ENCODE peak calls at places on chromosomes 12 and 14, in six cellular contexts. One of them, this sample, is unnamed.

GRCh38 chr14:37056473-37056872 is 115.9 kb downstream of the SLC25A21 start:
- DNase-seq in Panc1: no peak
- DNase-seq in psoas muscle: no peak
- DNase-seq in cardiac muscle cell: no peak
- DNase-seq in heart right ventricle: no peak
- DNase-seq in tibial nerve: no peak
- DNase-seq in this sample: no peak

GRCh38 chr12:68271346-68271745 is 17.9 kb upstream of the IL22 start:
- DNase-seq in Panc1: no peak
- DNase-seq in psoas muscle: no peak
- DNase-seq in cardiac muscle cell: no peak
- DNase-seq in heart right ventricle: no peak
- DNase-seq in tibial nerve: no peak
- DNase-seq in this sample: no peak

GRCh38 chr14:65366802-65367570 is 45.5 kb upstream of the FUT8 start:
- DNase-seq in Panc1: no peak
- DNase-seq in psoas muscle: no peak
- DNase-seq in cardiac muscle cell: no peak
- DNase-seq in heart right ventricle: no peak
- DNase-seq in tibial nerve: no peak
- DNase-seq in this sample: no peak

GRCh38 chr12:110165540-110166159 is 41.5 kb downstream of the IFT81 start:
- DNase-seq in Panc1: no peak
- DNase-seq in psoas muscle: no peak
- DNase-seq in cardiac muscle cell: peak; percentile 9
- DNase-seq in heart right ventricle: no peak
- DNase-seq in tibial nerve: no peak
- DNase-seq in this sample: no peak

GRCh38 chr12:123935956-123936355 is 36.7 kb downstream of the CCDC92 start:
- DNase-seq in Panc1: no peak
- DNase-seq in psoas muscle: no peak
- DNase-seq in cardiac muscle cell: no peak
- DNase-seq in heart right ventricle: no peak
- DNase-seq in tibial nerve: no peak
- DNase-seq in this sample: no peak

GRCh38 chr12:113874999-113875561 is 91.0 kb downstream of the RBM19 start:
- DNase-seq in Panc1: no peak
- DNase-seq in psoas muscle: no peak
- DNase-seq in cardiac muscle cell: no peak
- DNase-seq in heart right ventricle: no peak
- DNase-seq in tibial nerve: no peak
- DNase-seq in this sample: no peak

GRCh38 chr12:116539361-116539771 is 19.8 kb upstream of the MAP1LC3B2 start:
- DNase-seq in Panc1: no peak
- DNase-seq in psoas muscle: no peak
- DNase-seq in cardiac muscle cell: no peak
- DNase-seq in heart right ventricle: no peak
- DNase-seq in tibial nerve: no peak
- DNase-seq in this sample: no peak

GRCh38 chr14:96821501-96821900 is 24.3 kb downstream of the VRK1 start:
- DNase-seq in Panc1: no peak
- DNase-seq in psoas muscle: no peak
- DNase-seq in cardiac muscle cell: no peak
- DNase-seq in heart right ventricle: no peak
- DNase-seq in tibial nerve: no peak
- DNase-seq in this sample: no peak

GRCh38 chr14:99853206-99853605 is 60.0 kb downstream of the EML1 start:
- DNase-seq in Panc1: no peak
- DNase-seq in psoas muscle: no peak
- DNase-seq in cardiac muscle cell: no peak
- DNase-seq in heart right ventricle: no peak
- DNase-seq in tibial nerve: no peak
- DNase-seq in this sample: peak; percentile 27

GRCh38 chr14:71139058-71139946 is 232.0 kb downstream of the PCNX1 start:
- DNase-seq in Panc1: no peak
- DNase-seq in psoas muscle: peak; percentile 25
- DNase-seq in cardiac muscle cell: peak; percentile 66
- DNase-seq in heart right ventricle: peak; percentile 31
- DNase-seq in tibial nerve: peak; percentile 56
- DNase-seq in this sample: peak; percentile 69

GRCh38 chr14:89673499-89674225 is 256.6 kb upstream of the FOXN3 start:
- DNase-seq in Panc1: no peak
- DNase-seq in psoas muscle: no peak
- DNase-seq in cardiac muscle cell: peak; percentile 11
- DNase-seq in heart right ventricle: no peak
- DNase-seq in tibial nerve: no peak
- DNase-seq in this sample: no peak

GRCh38 chr14:71339650-71340415 is 432.6 kb downstream of the PCNX1 start:
- DNase-seq in Panc1: no peak
- DNase-seq in psoas muscle: no peak
- DNase-seq in cardiac muscle cell: no peak
- DNase-seq in heart right ventricle: no peak
- DNase-seq in tibial nerve: no peak
- DNase-seq in this sample: no peak

GRCh38 chr14:73567365-73567764 is 1.6 kb upstream of the ACOT2 start:
- DNase-seq in Panc1: no peak
- DNase-seq in psoas muscle: no peak
- DNase-seq in cardiac muscle cell: no peak
- DNase-seq in heart right ventricle: no peak
- DNase-seq in tibial nerve: no peak
- DNase-seq in this sample: no peak
- H3K27ac ChIP-seq in Panc1: peak overlapping the region; percentile 88
- H3K27ac ChIP-seq in psoas muscle: peak overlapping the region; percentile 92
- H3K27ac ChIP-seq in cardiac muscle cell: no peak overlapping the region
- H3K27ac ChIP-seq in heart right ventricle: no peak overlapping the region
- H3K27ac ChIP-seq in tibial nerve: no peak overlapping the region
- H3K27ac ChIP-seq in this sample: no peak overlapping the region

DNA sequence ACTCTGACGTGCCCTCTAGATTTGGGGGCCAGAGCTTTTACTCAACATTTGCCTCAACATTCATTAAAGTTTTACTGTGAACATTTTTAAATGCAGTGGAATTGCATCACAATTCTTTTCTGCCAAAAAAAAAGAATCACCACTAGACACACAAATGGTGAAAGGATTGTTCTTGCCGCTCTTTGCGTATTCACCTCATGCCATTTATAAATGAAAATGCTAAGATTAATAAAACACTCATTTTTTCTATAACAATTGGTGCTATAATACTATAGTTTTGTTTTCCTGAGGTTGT is 985 bp downstream of the RHOJ start:
- DNase-seq in Panc1: no peak
- DNase-seq in psoas muscle: no peak
- DNase-seq in cardiac muscle cell: no peak
- DNase-seq in heart right ventricle: no peak
- DNase-seq in tibial nerve: no peak
- DNase-seq in this sample: no peak
- H3K4me3 ChIP-seq in Panc1: no peak overlapping the region
- H3K4me3 ChIP-seq in psoas muscle: peak overlapping the region; percentile 63
- H3K4me3 ChIP-seq in cardiac muscle cell: no peak overlapping the region
- H3K4me3 ChIP-seq in heart right ventricle: peak overlapping the region; percentile 57
- H3K4me3 ChIP-seq in tibial nerve: peak overlapping the region; percentile 54
- H3K4me3 ChIP-seq in this sample: peak overlapping the region; percentile 80

DNA sequence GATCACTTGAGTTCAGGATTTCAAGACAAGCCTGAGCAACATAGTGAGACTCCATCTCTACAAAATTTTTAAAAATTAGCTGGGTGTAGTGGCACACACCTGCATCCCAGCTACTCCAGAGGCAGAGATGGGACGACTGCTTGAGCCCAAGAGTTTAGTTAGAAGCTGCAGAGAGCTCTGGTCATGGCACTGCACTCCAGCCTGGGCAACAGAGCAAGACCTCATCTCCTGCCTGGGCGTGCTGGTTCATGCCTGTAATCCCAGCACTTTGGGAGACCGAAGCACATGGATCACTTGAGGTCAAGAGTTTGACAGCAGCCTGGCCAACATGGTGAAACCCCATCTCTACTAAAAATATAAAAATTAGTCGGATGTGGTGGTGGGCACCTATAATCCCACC is 20.2 kb downstream of the CLIP1 start:
- DNase-seq in Panc1: no peak
- DNase-seq in psoas muscle: no peak
- DNase-seq in cardiac muscle cell: no peak
- DNase-seq in heart right ventricle: no peak
- DNase-seq in tibial nerve: no peak
- DNase-seq in this sample: no peak
- H3K4me1 ChIP-seq in Panc1: peaks cover 69% of the 10 kb centered on the region
- H3K4me1 ChIP-seq in psoas muscle: peaks cover 64% of the 10 kb centered on the region
- H3K4me1 ChIP-seq in cardiac muscle cell: peaks cover 16% of the 10 kb centered on the region
- H3K4me1 ChIP-seq in heart right ventricle: peaks cover 48% of the 10 kb centered on the region
- H3K4me1 ChIP-seq in tibial nerve: peaks cover 42% of the 10 kb centered on the region
- H3K4me1 ChIP-seq in this sample: peaks cover 8% of the 10 kb centered on the region

DNA sequence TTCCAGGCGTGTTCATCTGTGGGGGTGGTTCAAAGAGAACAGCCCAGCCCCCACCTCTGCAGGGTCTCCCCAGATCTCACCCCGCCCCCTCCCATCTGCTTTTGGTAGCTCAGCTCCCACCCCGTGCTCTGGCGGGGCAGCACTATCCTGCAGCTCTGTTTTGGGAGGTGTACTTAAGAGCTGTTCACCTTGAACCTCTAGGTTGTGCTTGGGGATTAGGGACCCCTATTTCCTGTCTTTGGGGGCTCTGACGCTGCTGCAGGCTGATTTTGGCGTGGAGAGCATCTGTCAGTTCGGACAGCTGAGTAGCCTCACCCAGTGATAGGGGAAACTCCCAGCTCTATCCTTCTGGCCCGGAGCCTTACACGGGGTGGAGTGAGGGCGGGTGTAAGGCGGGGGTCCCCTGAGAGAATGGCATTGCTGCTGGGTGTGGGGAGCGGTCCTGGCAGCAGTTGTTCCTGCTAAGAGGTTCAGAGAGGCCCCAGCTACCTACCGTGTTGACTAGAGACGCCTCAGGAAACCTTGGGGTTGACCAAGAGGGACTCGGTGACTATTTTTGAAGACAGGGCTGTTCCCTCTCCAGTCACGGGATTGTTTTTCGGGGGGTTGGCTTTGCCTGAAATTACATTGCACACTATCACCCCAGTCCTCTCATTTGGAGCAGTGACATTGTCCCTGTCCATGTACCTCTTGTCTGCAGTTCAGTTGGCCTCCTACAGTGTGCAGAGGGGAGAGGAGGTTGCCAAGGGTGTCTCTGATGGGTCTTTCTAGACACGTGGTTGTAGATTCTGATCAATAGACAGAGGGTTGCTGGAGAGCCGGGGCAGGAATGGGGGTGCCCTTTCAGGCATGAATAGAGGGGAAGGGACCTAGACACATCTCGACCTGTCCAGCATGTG is 954 bp downstream of the TMEM120B start:
- DNase-seq in Panc1: no peak
- DNase-seq in psoas muscle: peak; percentile 31
- DNase-seq in cardiac muscle cell: no peak
- DNase-seq in heart right ventricle: peak; percentile 19
- DNase-seq in tibial nerve: peak; percentile 17
- DNase-seq in this sample: peak; percentile 62
- H3K27ac ChIP-seq in Panc1: peak overlapping the region; percentile 73
- H3K27ac ChIP-seq in psoas muscle: peak overlapping the region; percentile 94
- H3K27ac ChIP-seq in cardiac muscle cell: no peak overlapping the region
- H3K27ac ChIP-seq in heart right ventricle: peak overlapping the region; percentile 92
- H3K27ac ChIP-seq in tibial nerve: peak overlapping the region; percentile 94
- H3K27ac ChIP-seq in this sample: no peak overlapping the region

GRCh38 chr12:34295366-34296142 is 273.3 kb downstream of the ALG10 start:
- DNase-seq in Panc1: no peak
- DNase-seq in psoas muscle: peak; percentile 2
- DNase-seq in cardiac muscle cell: no peak
- DNase-seq in heart right ventricle: no peak
- DNase-seq in tibial nerve: no peak
- DNase-seq in this sample: peak; percentile 1
- H3K4me3 ChIP-seq in Panc1: no peak overlapping the region
- H3K4me3 ChIP-seq in psoas muscle: no peak overlapping the region
- H3K4me3 ChIP-seq in cardiac muscle cell: no peak overlapping the region
- H3K4me3 ChIP-seq in heart right ventricle: no peak overlapping the region
- H3K4me3 ChIP-seq in tibial nerve: no peak overlapping the region
- H3K4me3 ChIP-seq in this sample: no peak overlapping the region

GRCh38 chr14:54725998-54726397 is 159.1 kb downstream of the SAMD4A start:
- DNase-seq in Panc1: no peak
- DNase-seq in psoas muscle: no peak
- DNase-seq in cardiac muscle cell: no peak
- DNase-seq in heart right ventricle: no peak
- DNase-seq in tibial nerve: no peak
- DNase-seq in this sample: no peak

GRCh38 chr14:54730156-54730961 is 163.4 kb downstream of the SAMD4A start:
- DNase-seq in Panc1: no peak
- DNase-seq in psoas muscle: no peak
- DNase-seq in cardiac muscle cell: no peak
- DNase-seq in heart right ventricle: no peak
- DNase-seq in tibial nerve: peak; percentile 29
- DNase-seq in this sample: no peak

GRCh38 chr14:54727929-54728328 is 161.0 kb downstream of the SAMD4A start:
- DNase-seq in Panc1: no peak
- DNase-seq in psoas muscle: peak; percentile 27
- DNase-seq in cardiac muscle cell: no peak
- DNase-seq in heart right ventricle: no peak
- DNase-seq in tibial nerve: no peak
- DNase-seq in this sample: no peak

GRCh38 chr14:54724772-54725325 is 157.9 kb downstream of the SAMD4A start:
- DNase-seq in Panc1: no peak
- DNase-seq in psoas muscle: no peak
- DNase-seq in cardiac muscle cell: no peak
- DNase-seq in heart right ventricle: no peak
- DNase-seq in tibial nerve: no peak
- DNase-seq in this sample: no peak

DNA sequence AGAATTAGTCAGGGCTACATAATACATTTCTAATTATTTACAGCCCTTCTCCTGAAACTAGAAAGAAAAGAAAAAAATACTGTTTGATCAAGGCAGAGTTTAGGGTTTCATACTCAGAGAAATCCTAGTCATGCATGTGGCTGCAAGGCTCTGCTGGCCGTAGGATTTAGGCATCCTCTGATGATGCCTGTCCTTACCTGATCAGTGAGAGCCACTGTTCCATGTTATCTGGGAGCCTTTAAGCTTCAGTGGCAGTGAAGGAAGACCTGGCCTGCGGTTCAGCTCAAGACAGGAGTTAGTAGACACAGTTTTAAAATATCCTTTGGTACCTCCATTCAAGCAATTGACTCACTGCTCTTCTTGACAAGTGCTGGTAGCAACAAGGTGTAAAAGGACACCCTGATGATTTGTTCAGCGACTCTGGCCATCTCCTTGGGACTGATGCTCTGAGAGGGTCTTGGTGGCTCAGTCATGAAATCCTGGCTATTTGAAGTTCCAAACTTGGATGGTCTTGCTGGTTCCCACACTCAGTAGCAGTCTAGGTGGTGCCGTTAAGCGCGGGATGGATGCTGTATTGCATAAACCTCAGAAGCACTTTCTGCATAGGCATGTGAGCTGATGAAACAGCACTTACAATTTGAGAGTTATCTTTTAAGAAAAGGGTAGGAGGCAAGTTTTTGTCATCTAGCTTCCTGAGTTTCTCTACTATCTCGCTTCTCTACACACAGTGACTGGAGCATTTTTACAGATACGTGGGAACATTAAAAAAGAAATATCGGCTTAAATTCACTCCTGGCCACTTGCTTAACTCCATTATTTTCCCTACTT is 162.0 kb downstream of the SAMD4A start:
- DNase-seq in Panc1: no peak
- DNase-seq in psoas muscle: no peak
- DNase-seq in cardiac muscle cell: no peak
- DNase-seq in heart right ventricle: no peak
- DNase-seq in tibial nerve: no peak
- DNase-seq in this sample: no peak
- H3K4me1 ChIP-seq in Panc1: no peaks in the 10 kb centered on the region
- H3K4me1 ChIP-seq in psoas muscle: peaks cover 51% of the 10 kb centered on the region
- H3K4me1 ChIP-seq in cardiac muscle cell: peaks cover 54% of the 10 kb centered on the region
- H3K4me1 ChIP-seq in heart right ventricle: peaks cover 26% of the 10 kb centered on the region
- H3K4me1 ChIP-seq in tibial nerve: peaks cover 24% of the 10 kb centered on the region
- H3K4me1 ChIP-seq in this sample: peaks cover 8% of the 10 kb centered on the region